ENCODE peak calls at places on chromosomes 5 and 9, in six cellular contexts. A is psoas muscle, Q is activated B cell treated with CpG ODN at 0.5 μM for 24 hours, F is GM13977, P is tibial artery, G is sigmoid colon. B is an unnamed sample.

GRCh38 chr5:68319316-68320093 is 103.9 kb downstream of the PIK3R1 start:
- DNase-seq in Q (no peak), A (no peak), P (no peak), G (no peak), F (no peak), B (no peak)

GRCh38 chr5:169648725-169649124 is 11.7 kb downstream of the DOCK2 start:
- DNase-seq in G (no peak), F (no peak), A (no peak), P (no peak), Q (no peak), B (no peak)

GRCh38 chr9:89418882-89419641 is 78.9 kb downstream of the SEMA4D start:
- DNase-seq in Q (peak; percentile 53), G (no peak), F (peak; percentile 69), A (no peak), P (no peak), B (no peak)

GRCh38 chr9:35923927-35924763 is 14.9 kb downstream of the SPAAR start:
- DNase-seq in Q (no peak), F (no peak), G (no peak), A (peak; percentile 30), P (no peak), B (peak; percentile 87)

GRCh38 chr9:76894198-76894597 is 11.7 kb downstream of the PRUNE2 start:
- DNase-seq in P (no peak), F (no peak), A (no peak), G (no peak), Q (no peak), B (no peak)

GRCh38 chr5:140000332-140000731 is 42.8 kb downstream of the NRG2 start:
- DNase-seq in P (no peak), G (peak; percentile 68), Q (no peak), F (no peak), A (no peak), B (no peak)

GRCh38 chr5:104431946-104432345 is 869.4 kb upstream of the NUDT12 start:
- DNase-seq in A (no peak), F (no peak), G (no peak), Q (no peak), P (no peak), B (no peak)

GRCh38 chr9:26950521-26950920 is 3.5 kb upstream of the PLAA start:
- DNase-seq in G (no peak), A (no peak), P (no peak), F (no peak), Q (no peak), B (no peak)

GRCh38 chr9:137057545-137057944 is 3.7 kb upstream of the ENTPD2 start:
- DNase-seq in P (no peak), G (no peak), A (no peak), F (no peak), Q (no peak), B (no peak)

GRCh38 chr5:115583474-115583873 is 18.8 kb downstream of the TICAM2 start:
- DNase-seq in P (no peak), A (no peak), G (no peak), Q (no peak), F (no peak), B (peak; percentile 38)

GRCh38 chr5:54415896-54416640 is 39.4 kb upstream of the HSPB3 start:
- DNase-seq in A (no peak), P (no peak), G (no peak), F (no peak), Q (no peak), B (peak; percentile 26)

GRCh38 chr9:6415266-6415665 is 2.3 kb downstream of the UHRF2 start:
- DNase-seq in Q (no peak), F (peak; percentile 37), A (no peak), P (no peak), G (no peak), B (no peak)

GRCh38 chr5:58266402-58266801 is 193.5 kb downstream of the PLK2 start:
- DNase-seq in G (no peak), Q (no peak), F (no peak), A (no peak), P (no peak), B (no peak)

GRCh38 chr9:114250235-114250568 is 72.7 kb upstream of the ORM1 start:
- DNase-seq in P (peak; percentile 93), Q (no peak), A (peak; percentile 82), G (peak; percentile 93), F (no peak), B (no peak)

GRCh38 chr9:33468797-33469621 is 4.7 kb downstream of the NOL6 start:
- DNase-seq in G (peak; percentile 36), P (peak; percentile 50), Q (no peak), A (no peak), F (peak; percentile 3), B (no peak)

GRCh38 chr9:75239176-75239575 is 150.9 kb downstream of the OSTF1 start:
- DNase-seq in A (no peak), P (no peak), F (no peak), Q (no peak), G (no peak), B (peak; percentile 97)

GRCh38 chr5:172816887-172817418 is 17.1 kb upstream of the ERGIC1 start:
- DNase-seq in Q (no peak), P (peak; percentile 10), A (no peak), G (no peak), F (no peak), B (peak; percentile 91)

GRCh38 chr9:26744362-26744965 is 148.1 kb downstream of the CAAP1 start:
- DNase-seq in Q (no peak), A (no peak), P (no peak), F (no peak), G (no peak), B (peak; percentile 47)

GRCh38 chr5:32831630-32832029 is 120.5 kb downstream of the NPR3 start:
- DNase-seq in F (no peak), A (no peak), Q (no peak), P (no peak), G (no peak), B (no peak)

GRCh38 chr9:15729507-15729906 is 176.7 kb downstream of the CCDC171 start:
- DNase-seq in P (no peak), G (no peak), Q (no peak), F (no peak), A (no peak), B (no peak)

GRCh38 chr5:148735301-148735700 is 81.0 kb upstream of the HTR4 start:
- DNase-seq in F (no peak), A (no peak), Q (no peak), P (no peak), G (no peak), B (peak; percentile 77)

GRCh38 chr5:58544195-58544594 is 38.7 kb upstream of the RAB3C start:
- DNase-seq in F (no peak), P (no peak), A (no peak), G (no peak), Q (no peak), B (peak; percentile 5)

GRCh38 chr5:167011196-167011595 is 1280.2 kb upstream of the WWC1 start:
- DNase-seq in P (no peak), F (no peak), Q (no peak), A (no peak), G (no peak), B (no peak)

GRCh38 chr5:31759925-31760324 is 121.0 kb downstream of the PDZD2 start:
- DNase-seq in A (no peak), G (no peak), P (no peak), Q (no peak), F (no peak), B (no peak)

GRCh38 chr5:153352685-153353219 is 137.7 kb upstream of the GRIA1 start:
- DNase-seq in G (no peak), P (no peak), A (no peak), Q (no peak), F (no peak), B (peak; percentile 78)

GRCh38 chr9:107137495-107138202 is 145.4 kb upstream of the RAD23B start:
- DNase-seq in A (no peak), P (no peak), F (peak; percentile 36), Q (no peak), G (no peak), B (peak; percentile 59)

GRCh38 chr9:124522121-124523098 is 15.2 kb upstream of the NR5A1 start:
- DNase-seq in A (no peak), Q (no peak), P (no peak), F (no peak), G (peak; percentile 18), B (no peak)
- TF ChIP-seq CTCF in A (no peak), Q (no peak), P (no peak), F (peak; percentile 10), G (no peak), B (no peak)

GRCh38 chr5:34658023-34658422 is 1.9 kb downstream of the RAI14 start:
- DNase-seq in P (no peak), F (no peak), Q (no peak), G (no peak), A (no peak), B (peak; percentile 4)

GRCh38 chr5:34656700-34657549 is 797 bp downstream of the RAI14 start:
- DNase-seq in A (peak; percentile 22), F (peak; percentile 45), Q (no peak), G (peak; percentile 71), P (no peak), B (peak; percentile 36)

GRCh38 chr5:34657550-34657921 is 1.4 kb downstream of the RAI14 start:
- DNase-seq in F (no peak), Q (no peak), P (no peak), A (peak; percentile 26), G (peak; percentile 68), B (peak; percentile 56)

GRCh38 chr5:34655354-34655991 is 655 bp upstream of the RAI14 start:
- DNase-seq in G (peak; percentile 83), P (peak; percentile 72), F (peak; percentile 49), Q (no peak), A (no peak), B (peak; percentile 78)

GRCh38 chr5:34656001-34656699 is at the start of gene RAI14:
- DNase-seq in G (peak; percentile 94), F (peak; percentile 56), A (peak; percentile 81), P (peak; percentile 90), Q (peak; percentile 21), B (peak; percentile 74)
- TF ChIP-seq CTCF in G (no peak), F (no peak), A (no peak), P (no peak), Q (no peak), B (no peak)

DNA sequence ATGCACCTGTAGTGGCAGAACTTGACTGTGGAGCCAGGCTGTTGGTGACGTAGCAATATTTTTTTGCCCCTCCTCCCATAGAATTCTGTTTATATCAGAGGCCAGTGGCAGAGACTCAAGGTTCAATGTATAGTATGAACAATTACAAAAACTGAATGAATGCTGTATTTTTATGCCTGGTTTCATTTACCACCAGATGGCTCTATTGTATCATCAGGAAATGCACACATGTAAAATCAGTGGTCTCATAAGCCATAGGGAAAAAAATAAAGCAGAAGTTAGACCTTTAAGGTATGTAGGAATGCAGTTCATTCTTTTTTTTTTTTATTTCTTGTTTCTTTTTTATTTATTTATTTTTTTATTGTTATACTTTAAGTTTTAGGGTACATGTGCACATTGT is 43.6 kb downstream of the CCDC192 start:
- DNase-seq in F (peak; percentile 38), P (no peak), A (no peak), G (no peak), Q (no peak), B (peak; percentile 43)
- TF ChIP-seq CTCF in F (peak; percentile 42), P (peak; percentile 39), A (peak; percentile 33), G (peak; percentile 29), Q (no peak), B (peak; percentile 57)

GRCh38 chr9:70217029-70217428 is 41.7 kb upstream of the SMC5 start:
- DNase-seq in F (no peak), Q (no peak), P (peak; percentile 61), G (no peak), A (peak; percentile 19), B (no peak)

GRCh38 chr9:70218767-70219166 is 40.0 kb upstream of the SMC5 start:
- DNase-seq in F (no peak), G (no peak), Q (no peak), A (no peak), P (no peak), B (no peak)

GRCh38 chr9:70222354-70222753 is 36.4 kb upstream of the SMC5 start:
- DNase-seq in Q (no peak), A (no peak), G (no peak), F (no peak), P (no peak), B (no peak)

GRCh38 chr9:70220216-70220615 is 38.6 kb upstream of the SMC5 start:
- DNase-seq in G (no peak), P (no peak), Q (no peak), F (no peak), A (no peak), B (no peak)
- TF ChIP-seq CTCF in G (no peak), P (no peak), Q (no peak), F (no peak), A (no peak), B (no peak)

B was measured in MCF 10A.